ENCODE peak calls at places on chromosomes 6 and 20, in nine cellular contexts. One of them, this sample, is unnamed.
A peak's percentile ranks its signal among the peaks of the same experiment; 100 is the strongest.

GRCh38 chr6:38715016-38715809 is at the start of gene DNAH8:
- DNase-seq in PC-9: no peak
- DNase-seq in kidney: peak; percentile 70
- DNase-seq in Peyer's patch: no peak
- DNase-seq in mucosa of descending colon: peak; percentile 37
- DNase-seq in pancreas: no peak
- DNase-seq in lung: no peak
- DNase-seq in Karpas-422: peak; percentile 20
- DNase-seq in HCT116: no peak
- DNase-seq in this sample: no peak

GRCh38 chr6:37141291-37142046 is 28.5 kb upstream of the PIM1 start:
- DNase-seq in PC-9: no peak
- DNase-seq in kidney: no peak
- DNase-seq in Peyer's patch: no peak
- DNase-seq in mucosa of descending colon: no peak
- DNase-seq in pancreas: no peak
- DNase-seq in lung: no peak
- DNase-seq in Karpas-422: no peak
- DNase-seq in HCT116: no peak
- DNase-seq in this sample: no peak

GRCh38 chr6:83431545-83432165 is 804 bp upstream of the ME1 start:
- DNase-seq in PC-9: peak; percentile 68
- DNase-seq in kidney: no peak
- DNase-seq in Peyer's patch: no peak
- DNase-seq in mucosa of descending colon: peak; percentile 85
- DNase-seq in pancreas: peak; percentile 42
- DNase-seq in lung: no peak
- DNase-seq in Karpas-422: no peak
- DNase-seq in HCT116: peak; percentile 44
- DNase-seq in this sample: peak; percentile 96

GRCh38 chr6:138250053-138250452 is 31.8 kb upstream of the PBOV1 start:
- DNase-seq in PC-9: no peak
- DNase-seq in kidney: no peak
- DNase-seq in Peyer's patch: no peak
- DNase-seq in mucosa of descending colon: no peak
- DNase-seq in pancreas: no peak
- DNase-seq in lung: no peak
- DNase-seq in Karpas-422: no peak
- DNase-seq in HCT116: no peak
- DNase-seq in this sample: no peak

GRCh38 chr6:35895560-35895959 is 25.3 kb downstream of the SRPK1 start:
- DNase-seq in PC-9: peak; percentile 29
- DNase-seq in kidney: no peak
- DNase-seq in Peyer's patch: no peak
- DNase-seq in mucosa of descending colon: no peak
- DNase-seq in pancreas: no peak
- DNase-seq in lung: no peak
- DNase-seq in Karpas-422: no peak
- DNase-seq in HCT116: no peak
- DNase-seq in this sample: no peak

GRCh38 chr6:142013286-142013685 is 119.4 kb upstream of the GJE1 start:
- DNase-seq in PC-9: no peak
- DNase-seq in kidney: no peak
- DNase-seq in Peyer's patch: no peak
- DNase-seq in mucosa of descending colon: no peak
- DNase-seq in pancreas: no peak
- DNase-seq in lung: no peak
- DNase-seq in Karpas-422: no peak
- DNase-seq in HCT116: peak; percentile 84
- DNase-seq in this sample: no peak

GRCh38 chr20:57893364-57894001 is 183.7 kb upstream of the PMEPA1 start:
- DNase-seq in PC-9: no peak
- DNase-seq in kidney: no peak
- DNase-seq in Peyer's patch: no peak
- DNase-seq in mucosa of descending colon: no peak
- DNase-seq in pancreas: no peak
- DNase-seq in lung: no peak
- DNase-seq in Karpas-422: no peak
- DNase-seq in HCT116: no peak
- DNase-seq in this sample: no peak

GRCh38 chr6:12605888-12606345 is 110.7 kb upstream of the PHACTR1 start:
- DNase-seq in PC-9: peak; percentile 53
- DNase-seq in kidney: no peak
- DNase-seq in Peyer's patch: peak; percentile 39
- DNase-seq in mucosa of descending colon: no peak
- DNase-seq in pancreas: peak; percentile 34
- DNase-seq in lung: peak; percentile 59
- DNase-seq in Karpas-422: peak; percentile 87
- DNase-seq in HCT116: peak; percentile 65
- DNase-seq in this sample: peak; percentile 78

GRCh38 chr6:44003345-44004061 is 123.7 kb downstream of the MRPL14 start:
- DNase-seq in PC-9: no peak
- DNase-seq in kidney: peak; percentile 72
- DNase-seq in Peyer's patch: no peak
- DNase-seq in mucosa of descending colon: no peak
- DNase-seq in pancreas: peak; percentile 38
- DNase-seq in lung: no peak
- DNase-seq in Karpas-422: no peak
- DNase-seq in HCT116: no peak
- DNase-seq in this sample: no peak

GRCh38 chr6:44001318-44001868 is 125.9 kb downstream of the MRPL14 start:
- DNase-seq in PC-9: no peak
- DNase-seq in kidney: peak; percentile 57
- DNase-seq in Peyer's patch: no peak
- DNase-seq in mucosa of descending colon: no peak
- DNase-seq in pancreas: no peak
- DNase-seq in lung: peak; percentile 68
- DNase-seq in Karpas-422: peak; percentile 91
- DNase-seq in HCT116: peak; percentile 54
- DNase-seq in this sample: peak; percentile 44

GRCh38 chr6:44002071-44002590 is 125.1 kb downstream of the MRPL14 start:
- DNase-seq in PC-9: peak; percentile 79
- DNase-seq in kidney: peak; percentile 86
- DNase-seq in Peyer's patch: no peak
- DNase-seq in mucosa of descending colon: no peak
- DNase-seq in pancreas: peak; percentile 78
- DNase-seq in lung: no peak
- DNase-seq in Karpas-422: no peak
- DNase-seq in HCT116: no peak
- DNase-seq in this sample: peak; percentile 44

GRCh38 chr6:44004136-44004535 is 123.1 kb downstream of the MRPL14 start:
- DNase-seq in PC-9: no peak
- DNase-seq in kidney: no peak
- DNase-seq in Peyer's patch: no peak
- DNase-seq in mucosa of descending colon: no peak
- DNase-seq in pancreas: no peak
- DNase-seq in lung: no peak
- DNase-seq in Karpas-422: no peak
- DNase-seq in HCT116: no peak
- DNase-seq in this sample: no peak

GRCh38 chr6:44002591-44003344 is 124.5 kb downstream of the MRPL14 start:
- DNase-seq in PC-9: no peak
- DNase-seq in kidney: peak; percentile 91
- DNase-seq in Peyer's patch: peak; percentile 43
- DNase-seq in mucosa of descending colon: peak; percentile 76
- DNase-seq in pancreas: peak; percentile 71
- DNase-seq in lung: peak; percentile 51
- DNase-seq in Karpas-422: no peak
- DNase-seq in HCT116: no peak
- DNase-seq in this sample: peak; percentile 62
- H3K4me1 ChIP-seq in PC-9: peaks cover 65% of the 10 kb centered on the region
- H3K4me1 ChIP-seq in kidney: peaks cover 18% of the 10 kb centered on the region
- H3K4me1 ChIP-seq in Peyer's patch: peaks cover 3% of the 10 kb centered on the region
- H3K4me1 ChIP-seq in mucosa of descending colon: peaks cover 13% of the 10 kb centered on the region
- H3K4me1 ChIP-seq in pancreas: no peaks in the 10 kb centered on the region
- H3K4me1 ChIP-seq in lung: no peaks in the 10 kb centered on the region
- H3K4me1 ChIP-seq in Karpas-422: peaks cover 31% of the 10 kb centered on the region
- H3K4me1 ChIP-seq in HCT116: peaks cover 35% of the 10 kb centered on the region
- H3K4me1 ChIP-seq in this sample: peaks cover 5% of the 10 kb centered on the region

GRCh38 chr6:30886897-30887255 is 2.6 kb downstream of the DDR1 start:
- DNase-seq in PC-9: no peak
- DNase-seq in kidney: no peak
- DNase-seq in Peyer's patch: no peak
- DNase-seq in mucosa of descending colon: no peak
- DNase-seq in pancreas: no peak
- DNase-seq in lung: no peak
- DNase-seq in Karpas-422: no peak
- DNase-seq in HCT116: no peak
- DNase-seq in this sample: no peak

GRCh38 chr6:30885999-30886896 is 1.9 kb downstream of the DDR1 start:
- DNase-seq in PC-9: peak; percentile 89
- DNase-seq in kidney: peak; percentile 74
- DNase-seq in Peyer's patch: no peak
- DNase-seq in mucosa of descending colon: peak; percentile 66
- DNase-seq in pancreas: peak; percentile 33
- DNase-seq in lung: peak; percentile 41
- DNase-seq in Karpas-422: no peak
- DNase-seq in HCT116: peak; percentile 83
- DNase-seq in this sample: peak; percentile 88

GRCh38 chr6:30889138-30889885 is 5.0 kb downstream of the DDR1 start:
- DNase-seq in PC-9: no peak
- DNase-seq in kidney: no peak
- DNase-seq in Peyer's patch: no peak
- DNase-seq in mucosa of descending colon: no peak
- DNase-seq in pancreas: no peak
- DNase-seq in lung: no peak
- DNase-seq in Karpas-422: no peak
- DNase-seq in HCT116: no peak
- DNase-seq in this sample: no peak

GRCh38 chr6:30888472-30889137 is 4.3 kb downstream of the DDR1 start:
- DNase-seq in PC-9: no peak
- DNase-seq in kidney: no peak
- DNase-seq in Peyer's patch: no peak
- DNase-seq in mucosa of descending colon: no peak
- DNase-seq in pancreas: no peak
- DNase-seq in lung: no peak
- DNase-seq in Karpas-422: no peak
- DNase-seq in HCT116: no peak
- DNase-seq in this sample: no peak

DNA sequence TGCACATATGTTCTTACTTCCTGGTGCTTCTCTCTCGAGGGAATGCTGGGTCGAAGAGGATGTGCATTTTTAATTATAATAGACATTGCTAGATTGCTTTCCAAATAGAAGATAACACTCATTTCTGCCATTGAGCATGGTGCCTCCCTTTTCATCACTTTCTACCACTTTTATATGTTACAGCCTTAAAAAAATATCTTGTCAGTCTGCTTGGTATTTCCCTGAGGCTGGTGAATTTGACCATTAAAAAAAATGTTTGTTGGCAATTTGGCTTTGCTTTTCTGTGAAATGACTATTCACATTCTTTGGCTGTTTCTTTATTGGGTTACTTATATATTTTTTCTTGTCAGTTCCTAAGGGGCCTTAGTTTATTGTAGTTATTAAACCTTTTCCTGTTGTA is 3.6 kb downstream of the DDR1 start:
- DNase-seq in PC-9: no peak
- DNase-seq in kidney: no peak
- DNase-seq in Peyer's patch: no peak
- DNase-seq in mucosa of descending colon: no peak
- DNase-seq in pancreas: no peak
- DNase-seq in lung: no peak
- DNase-seq in Karpas-422: no peak
- DNase-seq in HCT116: no peak
- DNase-seq in this sample: no peak
- H3K4me1 ChIP-seq in PC-9: peaks cover 29% of the 10 kb centered on the region
- H3K4me1 ChIP-seq in kidney: peaks cover 11% of the 10 kb centered on the region
- H3K4me1 ChIP-seq in Peyer's patch: no peaks in the 10 kb centered on the region
- H3K4me1 ChIP-seq in mucosa of descending colon: peaks cover 19% of the 10 kb centered on the region
- H3K4me1 ChIP-seq in pancreas: peaks cover 8% of the 10 kb centered on the region
- H3K4me1 ChIP-seq in lung: peaks cover 3% of the 10 kb centered on the region
- H3K4me1 ChIP-seq in Karpas-422: peaks cover 21% of the 10 kb centered on the region
- H3K4me1 ChIP-seq in HCT116: peaks cover 31% of the 10 kb centered on the region
- H3K4me1 ChIP-seq in this sample: peaks cover 3% of the 10 kb centered on the region

GRCh38 chr6:127128066-127128465 is 9.6 kb downstream of the RSPO3 start:
- DNase-seq in PC-9: no peak
- DNase-seq in kidney: no peak
- DNase-seq in Peyer's patch: no peak
- DNase-seq in mucosa of descending colon: no peak
- DNase-seq in pancreas: no peak
- DNase-seq in lung: no peak
- DNase-seq in Karpas-422: no peak
- DNase-seq in HCT116: no peak
- DNase-seq in this sample: no peak
- H3K4me1 ChIP-seq in PC-9: no peaks in the 10 kb centered on the region
- H3K4me1 ChIP-seq in kidney: no peaks in the 10 kb centered on the region
- H3K4me1 ChIP-seq in Peyer's patch: no peaks in the 10 kb centered on the region
- H3K4me1 ChIP-seq in mucosa of descending colon: no peaks in the 10 kb centered on the region
- H3K4me1 ChIP-seq in pancreas: no peaks in the 10 kb centered on the region
- H3K4me1 ChIP-seq in lung: no peaks in the 10 kb centered on the region
- H3K4me1 ChIP-seq in Karpas-422: no peaks in the 10 kb centered on the region
- H3K4me1 ChIP-seq in HCT116: no peaks in the 10 kb centered on the region
- H3K4me1 ChIP-seq in this sample: no peaks in the 10 kb centered on the region

GRCh38 chr20:47338131-47338628 is 18.3 kb downstream of the ZMYND8 start:
- DNase-seq in PC-9: no peak
- DNase-seq in kidney: no peak
- DNase-seq in Peyer's patch: no peak
- DNase-seq in mucosa of descending colon: no peak
- DNase-seq in pancreas: no peak
- DNase-seq in lung: no peak
- DNase-seq in Karpas-422: no peak
- DNase-seq in HCT116: no peak
- DNase-seq in this sample: no peak

GRCh38 chr20:47337413-47337812 is 19.1 kb downstream of the ZMYND8 start:
- DNase-seq in PC-9: no peak
- DNase-seq in kidney: no peak
- DNase-seq in Peyer's patch: no peak
- DNase-seq in mucosa of descending colon: no peak
- DNase-seq in pancreas: no peak
- DNase-seq in lung: no peak
- DNase-seq in Karpas-422: no peak
- DNase-seq in HCT116: no peak
- DNase-seq in this sample: no peak

GRCh38 chr20:47334022-47334551 is 22.4 kb downstream of the ZMYND8 start:
- DNase-seq in PC-9: peak; percentile 50
- DNase-seq in kidney: no peak
- DNase-seq in Peyer's patch: no peak
- DNase-seq in mucosa of descending colon: no peak
- DNase-seq in pancreas: no peak
- DNase-seq in lung: no peak
- DNase-seq in Karpas-422: no peak
- DNase-seq in HCT116: no peak
- DNase-seq in this sample: peak; percentile 86

GRCh38 chr20:47335251-47336012 is 21.1 kb downstream of the ZMYND8 start:
- DNase-seq in PC-9: no peak
- DNase-seq in kidney: no peak
- DNase-seq in Peyer's patch: no peak
- DNase-seq in mucosa of descending colon: no peak
- DNase-seq in pancreas: no peak
- DNase-seq in lung: no peak
- DNase-seq in Karpas-422: no peak
- DNase-seq in HCT116: no peak
- DNase-seq in this sample: no peak

DNA sequence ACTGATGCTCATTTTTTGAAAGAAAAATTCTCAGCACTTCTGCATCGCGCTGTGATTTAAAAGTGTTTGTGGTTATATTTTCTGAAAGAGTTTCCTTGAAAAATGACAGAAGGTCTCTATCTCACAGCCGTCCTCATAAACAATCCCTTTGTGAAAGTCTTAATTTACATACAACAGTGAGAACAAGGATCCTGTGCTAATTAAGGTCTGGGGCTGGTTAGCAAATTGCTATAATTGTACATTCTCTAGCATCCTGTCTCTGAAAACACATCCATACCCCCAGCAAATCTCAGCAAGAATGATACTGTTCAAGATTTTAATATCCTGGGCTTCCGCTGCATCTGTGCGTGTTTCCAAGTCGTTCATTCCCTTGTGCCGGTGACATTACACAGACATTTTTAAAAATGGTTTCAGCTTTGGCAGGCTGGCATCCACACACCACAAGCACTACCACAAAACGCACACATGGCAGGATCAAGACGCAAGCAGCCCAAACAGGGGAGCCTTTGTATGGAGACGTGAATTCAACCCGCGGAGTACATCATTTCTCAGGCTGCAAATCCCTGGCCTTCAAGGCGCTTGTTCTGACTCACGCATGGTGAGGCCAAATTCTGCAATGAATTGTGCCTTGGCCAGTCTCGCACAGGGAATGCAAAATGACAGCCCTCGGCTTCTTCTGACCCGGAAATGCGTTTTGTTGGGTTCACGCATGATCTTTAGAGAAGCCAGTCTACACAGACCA is 20.3 kb downstream of the ZMYND8 start:
- DNase-seq in PC-9: no peak
- DNase-seq in kidney: no peak
- DNase-seq in Peyer's patch: no peak
- DNase-seq in mucosa of descending colon: peak; percentile 40
- DNase-seq in pancreas: no peak
- DNase-seq in lung: no peak
- DNase-seq in Karpas-422: no peak
- DNase-seq in HCT116: no peak
- DNase-seq in this sample: no peak
- H3K4me1 ChIP-seq in PC-9: peaks cover 49% of the 10 kb centered on the region
- H3K4me1 ChIP-seq in kidney: peaks cover 19% of the 10 kb centered on the region
- H3K4me1 ChIP-seq in Peyer's patch: peaks cover 4% of the 10 kb centered on the region
- H3K4me1 ChIP-seq in mucosa of descending colon: peaks cover 41% of the 10 kb centered on the region
- H3K4me1 ChIP-seq in pancreas: no peaks in the 10 kb centered on the region
- H3K4me1 ChIP-seq in lung: peaks cover 25% of the 10 kb centered on the region
- H3K4me1 ChIP-seq in Karpas-422: peaks cover 33% of the 10 kb centered on the region
- H3K4me1 ChIP-seq in HCT116: peaks cover 68% of the 10 kb centered on the region
- H3K4me1 ChIP-seq in this sample: peaks cover 12% of the 10 kb centered on the region

This sample was measured in small intestine.